ENCODE peak calls at places on chromosomes 4 and X, in ten cellular contexts. One of them, this sample, is unnamed.

GRCh38 chr4:110087116-110087708 is 111.2 kb downstream of the ELOVL6 start:
- DNase-seq in neural crest cell: no peak
- DNase-seq in Calu3: no peak
- DNase-seq in WTC11: no peak
- DNase-seq in ascending aorta: no peak
- DNase-seq in T-helper 9 cell: no peak
- DNase-seq in NCI-H1105 treated with DMSO at 0.1 percent for 48 hours: peak
- DNase-seq in amniotic stem cell: no peak
- DNase-seq in nephron progenitor cell: no peak
- DNase-seq in sciatic nerve: no peak
- DNase-seq in this sample: no peak

GRCh38 chr4:138223191-138223910 is 18.8 kb downstream of the SLC7A11 start:
- DNase-seq in sciatic nerve: no peak
- DNase-seq in T-helper 9 cell: no peak
- DNase-seq in neural crest cell: no peak
- DNase-seq in amniotic stem cell: no peak
- DNase-seq in WTC11: no peak
- DNase-seq in nephron progenitor cell: no peak
- DNase-seq in NCI-H1105 treated with DMSO at 0.1 percent for 48 hours: no peak
- DNase-seq in ascending aorta: no peak
- DNase-seq in Calu3: no peak
- DNase-seq in this sample: no peak

GRCh38 chrX:23662853-23663252 is 4.4 kb upstream of the PRDX4 start:
- DNase-seq in ascending aorta: no peak
- DNase-seq in NCI-H1105 treated with DMSO at 0.1 percent for 48 hours: no peak
- DNase-seq in Calu3: no peak
- DNase-seq in sciatic nerve: no peak
- DNase-seq in amniotic stem cell: no peak
- DNase-seq in nephron progenitor cell: no peak
- DNase-seq in WTC11: no peak
- DNase-seq in neural crest cell: no peak
- DNase-seq in T-helper 9 cell: no peak
- DNase-seq in this sample: no peak

GRCh38 chr4:113958766-113959540 is 20.5 kb downstream of the ARSJ start:
- DNase-seq in neural crest cell: no peak
- DNase-seq in NCI-H1105 treated with DMSO at 0.1 percent for 48 hours: no peak
- DNase-seq in sciatic nerve: no peak
- DNase-seq in nephron progenitor cell: no peak
- DNase-seq in amniotic stem cell: peak
- DNase-seq in ascending aorta: no peak
- DNase-seq in T-helper 9 cell: no peak
- DNase-seq in Calu3: no peak
- DNase-seq in WTC11: no peak
- DNase-seq in this sample: no peak

GRCh38 chr4:40196724-40197281 is at the start of gene RHOH:
- DNase-seq in nephron progenitor cell: no peak
- DNase-seq in neural crest cell: no peak
- DNase-seq in sciatic nerve: no peak
- DNase-seq in ascending aorta: no peak
- DNase-seq in NCI-H1105 treated with DMSO at 0.1 percent for 48 hours: no peak
- DNase-seq in T-helper 9 cell: peak
- DNase-seq in Calu3: no peak
- DNase-seq in amniotic stem cell: no peak
- DNase-seq in WTC11: no peak
- DNase-seq in this sample: no peak

GRCh38 chr4:8380511-8381415 is 59.8 kb downstream of the ACOX3 start:
- DNase-seq in WTC11: no peak
- DNase-seq in neural crest cell: no peak
- DNase-seq in T-helper 9 cell: no peak
- DNase-seq in Calu3: no peak
- DNase-seq in amniotic stem cell: no peak
- DNase-seq in NCI-H1105 treated with DMSO at 0.1 percent for 48 hours: no peak
- DNase-seq in ascending aorta: no peak
- DNase-seq in sciatic nerve: no peak
- DNase-seq in nephron progenitor cell: no peak
- DNase-seq in this sample: no peak

GRCh38 chrX:153554519-153555167 is 37.2 kb downstream of the ATP2B3 start:
- DNase-seq in T-helper 9 cell: peak
- DNase-seq in neural crest cell: peak
- DNase-seq in sciatic nerve: peak
- DNase-seq in ascending aorta: peak
- DNase-seq in amniotic stem cell: no peak
- DNase-seq in nephron progenitor cell: peak
- DNase-seq in NCI-H1105 treated with DMSO at 0.1 percent for 48 hours: peak
- DNase-seq in WTC11: peak
- DNase-seq in Calu3: peak
- DNase-seq in this sample: peak

GRCh38 chrX:46791927-46792825 is 33.3 kb upstream of the SLC9A7 start:
- DNase-seq in amniotic stem cell: peak
- DNase-seq in neural crest cell: no peak
- DNase-seq in sciatic nerve: no peak
- DNase-seq in T-helper 9 cell: no peak
- DNase-seq in nephron progenitor cell: no peak
- DNase-seq in Calu3: peak
- DNase-seq in NCI-H1105 treated with DMSO at 0.1 percent for 48 hours: no peak
- DNase-seq in WTC11: peak
- DNase-seq in ascending aorta: peak
- DNase-seq in this sample: no peak

GRCh38 chr4:138259801-138260200 is 17.7 kb upstream of the SLC7A11 start:
- DNase-seq in T-helper 9 cell: no peak
- DNase-seq in Calu3: no peak
- DNase-seq in sciatic nerve: no peak
- DNase-seq in nephron progenitor cell: no peak
- DNase-seq in ascending aorta: no peak
- DNase-seq in NCI-H1105 treated with DMSO at 0.1 percent for 48 hours: no peak
- DNase-seq in neural crest cell: no peak
- DNase-seq in WTC11: no peak
- DNase-seq in amniotic stem cell: no peak
- DNase-seq in this sample: no peak

GRCh38 chr4:52028970-52029369 is 8.8 kb upstream of the LRRC66 start:
- DNase-seq in Calu3: no peak
- DNase-seq in neural crest cell: no peak
- DNase-seq in T-helper 9 cell: no peak
- DNase-seq in WTC11: no peak
- DNase-seq in sciatic nerve: no peak
- DNase-seq in nephron progenitor cell: no peak
- DNase-seq in ascending aorta: no peak
- DNase-seq in amniotic stem cell: peak
- DNase-seq in NCI-H1105 treated with DMSO at 0.1 percent for 48 hours: no peak
- DNase-seq in this sample: no peak

GRCh38 chr4:106365613-106366012 is 3.0 kb downstream of the GIMD1 start:
- DNase-seq in ascending aorta: peak
- DNase-seq in sciatic nerve: no peak
- DNase-seq in WTC11: no peak
- DNase-seq in nephron progenitor cell: no peak
- DNase-seq in NCI-H1105 treated with DMSO at 0.1 percent for 48 hours: no peak
- DNase-seq in amniotic stem cell: peak
- DNase-seq in Calu3: no peak
- DNase-seq in neural crest cell: no peak
- DNase-seq in T-helper 9 cell: no peak
- DNase-seq in this sample: no peak

GRCh38 chr4:147732516-147733193 is 767 bp downstream of the ARHGAP10 start:
- DNase-seq in T-helper 9 cell: peak
- DNase-seq in WTC11: peak
- DNase-seq in sciatic nerve: peak
- DNase-seq in nephron progenitor cell: peak
- DNase-seq in Calu3: peak
- DNase-seq in NCI-H1105 treated with DMSO at 0.1 percent for 48 hours: peak
- DNase-seq in neural crest cell: peak
- DNase-seq in ascending aorta: peak
- DNase-seq in amniotic stem cell: no peak
- DNase-seq in this sample: peak

GRCh38 chr4:119585771-119586170 is 42.8 kb downstream of the PDE5A start:
- DNase-seq in sciatic nerve: no peak
- DNase-seq in Calu3: no peak
- DNase-seq in WTC11: no peak
- DNase-seq in neural crest cell: no peak
- DNase-seq in amniotic stem cell: no peak
- DNase-seq in nephron progenitor cell: no peak
- DNase-seq in T-helper 9 cell: no peak
- DNase-seq in ascending aorta: no peak
- DNase-seq in NCI-H1105 treated with DMSO at 0.1 percent for 48 hours: no peak
- DNase-seq in this sample: no peak

GRCh38 chr4:185165605-185166063 is 22.6 kb downstream of the SLC25A4 start:
- DNase-seq in sciatic nerve: no peak
- DNase-seq in NCI-H1105 treated with DMSO at 0.1 percent for 48 hours: no peak
- DNase-seq in ascending aorta: no peak
- DNase-seq in nephron progenitor cell: no peak
- DNase-seq in amniotic stem cell: no peak
- DNase-seq in neural crest cell: no peak
- DNase-seq in T-helper 9 cell: no peak
- DNase-seq in WTC11: no peak
- DNase-seq in Calu3: no peak
- DNase-seq in this sample: no peak

GRCh38 chr4:107734120-107734519 is 14.1 kb upstream of the PAPSS1 start:
- DNase-seq in nephron progenitor cell: no peak
- DNase-seq in neural crest cell: no peak
- DNase-seq in Calu3: peak
- DNase-seq in ascending aorta: no peak
- DNase-seq in amniotic stem cell: no peak
- DNase-seq in T-helper 9 cell: no peak
- DNase-seq in NCI-H1105 treated with DMSO at 0.1 percent for 48 hours: no peak
- DNase-seq in sciatic nerve: no peak
- DNase-seq in WTC11: peak
- DNase-seq in this sample: no peak

GRCh38 chr4:54840992-54841768 is 183.4 kb downstream of the KIT start:
- DNase-seq in NCI-H1105 treated with DMSO at 0.1 percent for 48 hours: no peak
- DNase-seq in T-helper 9 cell: no peak
- DNase-seq in amniotic stem cell: no peak
- DNase-seq in sciatic nerve: no peak
- DNase-seq in neural crest cell: no peak
- DNase-seq in WTC11: no peak
- DNase-seq in Calu3: peak
- DNase-seq in nephron progenitor cell: no peak
- DNase-seq in ascending aorta: no peak
- DNase-seq in this sample: no peak

GRCh38 chrX:14673764-14674163 is 144.4 kb downstream of the GLRA2 start:
- DNase-seq in WTC11: no peak
- DNase-seq in T-helper 9 cell: no peak
- DNase-seq in neural crest cell: no peak
- DNase-seq in ascending aorta: no peak
- DNase-seq in sciatic nerve: no peak
- DNase-seq in NCI-H1105 treated with DMSO at 0.1 percent for 48 hours: peak
- DNase-seq in nephron progenitor cell: no peak
- DNase-seq in amniotic stem cell: peak
- DNase-seq in Calu3: peak
- DNase-seq in this sample: no peak

GRCh38 chr4:116925900-116926457 is 159.4 kb downstream of the TRAM1L1 start:
- DNase-seq in amniotic stem cell: no peak
- DNase-seq in nephron progenitor cell: peak
- DNase-seq in Calu3: no peak
- DNase-seq in sciatic nerve: no peak
- DNase-seq in T-helper 9 cell: no peak
- DNase-seq in ascending aorta: no peak
- DNase-seq in WTC11: peak
- DNase-seq in NCI-H1105 treated with DMSO at 0.1 percent for 48 hours: no peak
- DNase-seq in neural crest cell: peak
- DNase-seq in this sample: no peak

GRCh38 chr4:26786916-26787315 is 73.7 kb upstream of the STIM2 start:
- DNase-seq in NCI-H1105 treated with DMSO at 0.1 percent for 48 hours: no peak
- DNase-seq in neural crest cell: no peak
- DNase-seq in ascending aorta: no peak
- DNase-seq in nephron progenitor cell: no peak
- DNase-seq in sciatic nerve: no peak
- DNase-seq in amniotic stem cell: no peak
- DNase-seq in WTC11: no peak
- DNase-seq in T-helper 9 cell: no peak
- DNase-seq in Calu3: no peak
- DNase-seq in this sample: no peak

GRCh38 chrX:37746268-37746931 is 33.5 kb upstream of the CYBB start:
- DNase-seq in Calu3: peak
- DNase-seq in T-helper 9 cell: no peak
- DNase-seq in WTC11: no peak
- DNase-seq in ascending aorta: no peak
- DNase-seq in amniotic stem cell: no peak
- DNase-seq in neural crest cell: no peak
- DNase-seq in sciatic nerve: no peak
- DNase-seq in nephron progenitor cell: no peak
- DNase-seq in NCI-H1105 treated with DMSO at 0.1 percent for 48 hours: no peak
- DNase-seq in this sample: no peak

GRCh38 chrX:123219916-123220315 is 35.8 kb downstream of the GRIA3 start:
- DNase-seq in amniotic stem cell: no peak
- DNase-seq in WTC11: no peak
- DNase-seq in Calu3: peak
- DNase-seq in ascending aorta: no peak
- DNase-seq in neural crest cell: no peak
- DNase-seq in NCI-H1105 treated with DMSO at 0.1 percent for 48 hours: no peak
- DNase-seq in T-helper 9 cell: no peak
- DNase-seq in nephron progenitor cell: no peak
- DNase-seq in sciatic nerve: no peak
- DNase-seq in this sample: no peak

GRCh38 chrX:13094780-13095425 is 50.5 kb upstream of the FAM9C start:
- DNase-seq in nephron progenitor cell: no peak
- DNase-seq in amniotic stem cell: no peak
- DNase-seq in sciatic nerve: no peak
- DNase-seq in T-helper 9 cell: no peak
- DNase-seq in ascending aorta: no peak
- DNase-seq in NCI-H1105 treated with DMSO at 0.1 percent for 48 hours: no peak
- DNase-seq in Calu3: no peak
- DNase-seq in WTC11: no peak
- DNase-seq in neural crest cell: no peak
- DNase-seq in this sample: no peak

GRCh38 chrX:140502491-140503229 is 2.2 kb downstream of the SOX3 start:
- DNase-seq in ascending aorta: no peak
- DNase-seq in Calu3: no peak
- DNase-seq in neural crest cell: no peak
- DNase-seq in amniotic stem cell: no peak
- DNase-seq in sciatic nerve: no peak
- DNase-seq in T-helper 9 cell: no peak
- DNase-seq in nephron progenitor cell: no peak
- DNase-seq in NCI-H1105 treated with DMSO at 0.1 percent for 48 hours: no peak
- DNase-seq in WTC11: no peak
- DNase-seq in this sample: no peak

GRCh38 chr4:5755161-5755560 is 44.2 kb downstream of the EVC start:
- DNase-seq in sciatic nerve: no peak
- DNase-seq in WTC11: no peak
- DNase-seq in amniotic stem cell: no peak
- DNase-seq in ascending aorta: no peak
- DNase-seq in neural crest cell: no peak
- DNase-seq in NCI-H1105 treated with DMSO at 0.1 percent for 48 hours: no peak
- DNase-seq in nephron progenitor cell: no peak
- DNase-seq in Calu3: no peak
- DNase-seq in T-helper 9 cell: no peak
- DNase-seq in this sample: no peak

GRCh38 chr4:112141366-112142138 is 3.7 kb upstream of the FAM241A start:
- DNase-seq in nephron progenitor cell: no peak
- DNase-seq in neural crest cell: no peak
- DNase-seq in WTC11: no peak
- DNase-seq in sciatic nerve: no peak
- DNase-seq in NCI-H1105 treated with DMSO at 0.1 percent for 48 hours: no peak
- DNase-seq in amniotic stem cell: no peak
- DNase-seq in ascending aorta: no peak
- DNase-seq in Calu3: no peak
- DNase-seq in T-helper 9 cell: no peak
- DNase-seq in this sample: no peak

GRCh38 chr4:38082424-38083374 is 122.5 kb downstream of the PTTG2 start:
- DNase-seq in sciatic nerve: no peak
- DNase-seq in Calu3: no peak
- DNase-seq in NCI-H1105 treated with DMSO at 0.1 percent for 48 hours: no peak
- DNase-seq in ascending aorta: no peak
- DNase-seq in T-helper 9 cell: no peak
- DNase-seq in amniotic stem cell: peak
- DNase-seq in WTC11: no peak
- DNase-seq in neural crest cell: no peak
- DNase-seq in nephron progenitor cell: no peak
- DNase-seq in this sample: no peak

GRCh38 chrX:122941801-122942200 is 242.3 kb upstream of the GRIA3 start:
- DNase-seq in NCI-H1105 treated with DMSO at 0.1 percent for 48 hours: peak
- DNase-seq in neural crest cell: no peak
- DNase-seq in Calu3: no peak
- DNase-seq in nephron progenitor cell: no peak
- DNase-seq in WTC11: no peak
- DNase-seq in T-helper 9 cell: no peak
- DNase-seq in sciatic nerve: no peak
- DNase-seq in ascending aorta: no peak
- DNase-seq in amniotic stem cell: no peak
- DNase-seq in this sample: no peak

GRCh38 chr4:31538877-31539276 is 818.7 kb downstream of the PCDH7 start:
- DNase-seq in nephron progenitor cell: no peak
- DNase-seq in amniotic stem cell: no peak
- DNase-seq in NCI-H1105 treated with DMSO at 0.1 percent for 48 hours: no peak
- DNase-seq in WTC11: no peak
- DNase-seq in ascending aorta: no peak
- DNase-seq in sciatic nerve: no peak
- DNase-seq in T-helper 9 cell: no peak
- DNase-seq in Calu3: no peak
- DNase-seq in neural crest cell: no peak
- DNase-seq in this sample: no peak